ENCODE peak calls at places on chromosome 4, in nine cellular contexts. One of them, this sample, is unnamed.

GRCh38 chr4:70895846-70896435 is 6.2 kb upstream of the MOB1B start:
- DNase-seq in neural crest cell: no peak
- DNase-seq in MCF 10A: no peak
- DNase-seq in lower leg skin: no peak
- DNase-seq in keratinocyte: no peak
- DNase-seq in CD8-positive, alpha-beta T cell: no peak
- DNase-seq in lower lobe of right lung: no peak
- DNase-seq in bronchial epithelial cell: no peak
- DNase-seq in adrenal gland: no peak
- DNase-seq in this sample: no peak

GRCh38 chr4:30770049-30770549 is 49.9 kb downstream of the PCDH7 start:
- DNase-seq in neural crest cell: no peak
- DNase-seq in MCF 10A: peak
- DNase-seq in lower leg skin: no peak
- DNase-seq in keratinocyte: peak
- DNase-seq in CD8-positive, alpha-beta T cell: no peak
- DNase-seq in lower lobe of right lung: no peak
- DNase-seq in bronchial epithelial cell: peak
- DNase-seq in adrenal gland: no peak
- DNase-seq in this sample: no peak

GRCh38 chr4:125849869-125850268 is 535.1 kb downstream of the FAT4 start:
- DNase-seq in neural crest cell: no peak
- DNase-seq in MCF 10A: no peak
- DNase-seq in lower leg skin: no peak
- DNase-seq in keratinocyte: no peak
- DNase-seq in CD8-positive, alpha-beta T cell: no peak
- DNase-seq in lower lobe of right lung: no peak
- DNase-seq in bronchial epithelial cell: no peak
- DNase-seq in adrenal gland: no peak
- DNase-seq in this sample: no peak

GRCh38 chr4:53273726-53274125 is 92.1 kb downstream of the SCFD2 start:
- DNase-seq in neural crest cell: no peak
- DNase-seq in MCF 10A: peak
- DNase-seq in lower leg skin: no peak
- DNase-seq in keratinocyte: no peak
- DNase-seq in CD8-positive, alpha-beta T cell: no peak
- DNase-seq in lower lobe of right lung: no peak
- DNase-seq in bronchial epithelial cell: peak
- DNase-seq in adrenal gland: peak
- DNase-seq in this sample: no peak

GRCh38 chr4:84159767-84160166 is 339.3 kb downstream of the NKX6-1 start:
- DNase-seq in neural crest cell: peak
- DNase-seq in MCF 10A: peak
- DNase-seq in lower leg skin: no peak
- DNase-seq in keratinocyte: no peak
- DNase-seq in CD8-positive, alpha-beta T cell: no peak
- DNase-seq in lower lobe of right lung: no peak
- DNase-seq in bronchial epithelial cell: no peak
- DNase-seq in adrenal gland: no peak
- DNase-seq in this sample: peak

GRCh38 chr4:17583944-17584343 is 6.9 kb downstream of the LAP3 start:
- DNase-seq in neural crest cell: no peak
- DNase-seq in MCF 10A: no peak
- DNase-seq in lower leg skin: no peak
- DNase-seq in keratinocyte: no peak
- DNase-seq in CD8-positive, alpha-beta T cell: no peak
- DNase-seq in lower lobe of right lung: no peak
- DNase-seq in bronchial epithelial cell: no peak
- DNase-seq in adrenal gland: no peak
- DNase-seq in this sample: no peak

GRCh38 chr4:78057135-78057599 is at the start of gene FRAS1:
- DNase-seq in neural crest cell: peak
- DNase-seq in MCF 10A: no peak
- DNase-seq in lower leg skin: peak
- DNase-seq in keratinocyte: no peak
- DNase-seq in CD8-positive, alpha-beta T cell: no peak
- DNase-seq in lower lobe of right lung: peak
- DNase-seq in bronchial epithelial cell: no peak
- DNase-seq in adrenal gland: no peak
- DNase-seq in this sample: no peak

GRCh38 chr4:783133-783541 is 42.8 kb downstream of the CPLX1 start:
- DNase-seq in neural crest cell: no peak
- DNase-seq in MCF 10A: no peak
- DNase-seq in lower leg skin: no peak
- DNase-seq in keratinocyte: no peak
- DNase-seq in CD8-positive, alpha-beta T cell: no peak
- DNase-seq in lower lobe of right lung: no peak
- DNase-seq in bronchial epithelial cell: no peak
- DNase-seq in adrenal gland: no peak
- DNase-seq in this sample: no peak

GRCh38 chr4:114386637-114387233 is 211.9 kb upstream of the UGT8 start:
- DNase-seq in neural crest cell: peak
- DNase-seq in MCF 10A: peak
- DNase-seq in lower leg skin: no peak
- DNase-seq in keratinocyte: no peak
- DNase-seq in CD8-positive, alpha-beta T cell: no peak
- DNase-seq in lower lobe of right lung: no peak
- DNase-seq in bronchial epithelial cell: peak
- DNase-seq in adrenal gland: no peak
- DNase-seq in this sample: peak
- TF ChIP-seq CTCF in neural crest cell: peak
- TF ChIP-seq CTCF in MCF 10A: peak
- TF ChIP-seq CTCF in lower leg skin: no peak
- TF ChIP-seq CTCF in keratinocyte: peak
- TF ChIP-seq CTCF in CD8-positive, alpha-beta T cell: peak
- TF ChIP-seq CTCF in lower lobe of right lung: peak
- TF ChIP-seq CTCF in bronchial epithelial cell: peak
- TF ChIP-seq CTCF in adrenal gland: peak
- TF ChIP-seq CTCF in this sample: peak

GRCh38 chr4:156593464-156593863 is 378.1 kb downstream of the PDGFC start:
- DNase-seq in neural crest cell: no peak
- DNase-seq in MCF 10A: no peak
- DNase-seq in lower leg skin: no peak
- DNase-seq in keratinocyte: no peak
- DNase-seq in CD8-positive, alpha-beta T cell: no peak
- DNase-seq in lower lobe of right lung: no peak
- DNase-seq in bronchial epithelial cell: no peak
- DNase-seq in adrenal gland: no peak
- DNase-seq in this sample: no peak
- TF ChIP-seq CTCF in neural crest cell: no peak
- TF ChIP-seq CTCF in MCF 10A: no peak
- TF ChIP-seq CTCF in lower leg skin: no peak
- TF ChIP-seq CTCF in keratinocyte: no peak
- TF ChIP-seq CTCF in CD8-positive, alpha-beta T cell: no peak
- TF ChIP-seq CTCF in lower lobe of right lung: no peak
- TF ChIP-seq CTCF in bronchial epithelial cell: no peak
- TF ChIP-seq CTCF in adrenal gland: no peak
- TF ChIP-seq CTCF in this sample: no peak

GRCh38 chr4:67288964-67289363 is 256.3 kb downstream of the CENPC start:
- DNase-seq in neural crest cell: peak
- DNase-seq in MCF 10A: peak
- DNase-seq in lower leg skin: no peak
- DNase-seq in keratinocyte: no peak
- DNase-seq in CD8-positive, alpha-beta T cell: no peak
- DNase-seq in lower lobe of right lung: no peak
- DNase-seq in bronchial epithelial cell: peak
- DNase-seq in adrenal gland: no peak
- DNase-seq in this sample: peak
- TF ChIP-seq CTCF in neural crest cell: peak
- TF ChIP-seq CTCF in MCF 10A: peak
- TF ChIP-seq CTCF in lower leg skin: no peak
- TF ChIP-seq CTCF in keratinocyte: peak
- TF ChIP-seq CTCF in CD8-positive, alpha-beta T cell: no peak
- TF ChIP-seq CTCF in lower lobe of right lung: no peak
- TF ChIP-seq CTCF in bronchial epithelial cell: peak
- TF ChIP-seq CTCF in adrenal gland: no peak
- TF ChIP-seq CTCF in this sample: peak

GRCh38 chr4:67545996-67546356 is 673 bp upstream of the CENPC start:
- DNase-seq in neural crest cell: no peak
- DNase-seq in MCF 10A: no peak
- DNase-seq in lower leg skin: no peak
- DNase-seq in keratinocyte: no peak
- DNase-seq in CD8-positive, alpha-beta T cell: no peak
- DNase-seq in lower lobe of right lung: no peak
- DNase-seq in bronchial epithelial cell: no peak
- DNase-seq in adrenal gland: no peak
- DNase-seq in this sample: peak

GRCh38 chr4:67545199-67545995 is at the start of gene CENPC:
- DNase-seq in neural crest cell: peak
- DNase-seq in MCF 10A: peak
- DNase-seq in lower leg skin: peak
- DNase-seq in keratinocyte: peak
- DNase-seq in CD8-positive, alpha-beta T cell: peak
- DNase-seq in lower lobe of right lung: peak
- DNase-seq in bronchial epithelial cell: peak
- DNase-seq in adrenal gland: peak
- DNase-seq in this sample: peak

GRCh38 chr4:67546971-67547370 is 1.7 kb upstream of the CENPC start:
- DNase-seq in neural crest cell: no peak
- DNase-seq in MCF 10A: no peak
- DNase-seq in lower leg skin: no peak
- DNase-seq in keratinocyte: no peak
- DNase-seq in CD8-positive, alpha-beta T cell: no peak
- DNase-seq in lower lobe of right lung: no peak
- DNase-seq in bronchial epithelial cell: no peak
- DNase-seq in adrenal gland: no peak
- DNase-seq in this sample: no peak

GRCh38 chr4:67550491-67551256 is 5.4 kb upstream of the CENPC start:
- DNase-seq in neural crest cell: no peak
- DNase-seq in MCF 10A: no peak
- DNase-seq in lower leg skin: no peak
- DNase-seq in keratinocyte: no peak
- DNase-seq in CD8-positive, alpha-beta T cell: no peak
- DNase-seq in lower lobe of right lung: no peak
- DNase-seq in bronchial epithelial cell: no peak
- DNase-seq in adrenal gland: no peak
- DNase-seq in this sample: no peak

GRCh38 chr4:67549123-67549522 is 3.8 kb upstream of the CENPC start:
- DNase-seq in neural crest cell: no peak
- DNase-seq in MCF 10A: peak
- DNase-seq in lower leg skin: no peak
- DNase-seq in keratinocyte: no peak
- DNase-seq in CD8-positive, alpha-beta T cell: no peak
- DNase-seq in lower lobe of right lung: no peak
- DNase-seq in bronchial epithelial cell: peak
- DNase-seq in adrenal gland: no peak
- DNase-seq in this sample: peak
- TF ChIP-seq CTCF in neural crest cell: peak
- TF ChIP-seq CTCF in MCF 10A: peak
- TF ChIP-seq CTCF in lower leg skin: no peak
- TF ChIP-seq CTCF in keratinocyte: no peak
- TF ChIP-seq CTCF in CD8-positive, alpha-beta T cell: peak
- TF ChIP-seq CTCF in lower lobe of right lung: peak
- TF ChIP-seq CTCF in bronchial epithelial cell: peak
- TF ChIP-seq CTCF in adrenal gland: no peak
- TF ChIP-seq CTCF in this sample: no peak

DNA sequence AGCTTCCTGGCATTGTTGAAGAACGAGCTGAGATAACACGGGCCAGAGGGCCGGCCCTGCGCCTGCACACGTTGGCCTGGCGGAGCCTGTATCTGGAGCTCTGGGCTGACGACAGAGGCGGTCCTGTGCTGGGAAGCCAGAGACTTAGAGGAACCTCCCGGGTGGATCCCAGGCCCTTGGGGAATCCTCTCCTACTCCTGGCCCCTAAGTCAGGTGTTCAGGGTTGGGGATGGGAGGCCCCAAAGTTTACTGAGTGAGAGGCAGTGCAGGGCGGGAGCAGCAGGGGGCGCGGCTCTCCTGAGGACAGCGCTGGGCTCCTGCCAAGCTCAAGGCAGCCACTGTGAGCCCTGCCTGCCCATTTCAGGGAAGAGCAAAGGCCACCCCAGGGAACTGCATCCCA is 2.5 kb upstream of the HTRA3 start:
- DNase-seq in neural crest cell: peak
- DNase-seq in MCF 10A: peak
- DNase-seq in lower leg skin: no peak
- DNase-seq in keratinocyte: no peak
- DNase-seq in CD8-positive, alpha-beta T cell: no peak
- DNase-seq in lower lobe of right lung: peak
- DNase-seq in bronchial epithelial cell: peak
- DNase-seq in adrenal gland: peak
- DNase-seq in this sample: peak
- TF ChIP-seq CTCF in neural crest cell: peak
- TF ChIP-seq CTCF in MCF 10A: peak
- TF ChIP-seq CTCF in lower leg skin: no peak
- TF ChIP-seq CTCF in keratinocyte: peak
- TF ChIP-seq CTCF in CD8-positive, alpha-beta T cell: no peak
- TF ChIP-seq CTCF in lower lobe of right lung: peak
- TF ChIP-seq CTCF in bronchial epithelial cell: peak
- TF ChIP-seq CTCF in adrenal gland: peak
- TF ChIP-seq CTCF in this sample: peak

DNA sequence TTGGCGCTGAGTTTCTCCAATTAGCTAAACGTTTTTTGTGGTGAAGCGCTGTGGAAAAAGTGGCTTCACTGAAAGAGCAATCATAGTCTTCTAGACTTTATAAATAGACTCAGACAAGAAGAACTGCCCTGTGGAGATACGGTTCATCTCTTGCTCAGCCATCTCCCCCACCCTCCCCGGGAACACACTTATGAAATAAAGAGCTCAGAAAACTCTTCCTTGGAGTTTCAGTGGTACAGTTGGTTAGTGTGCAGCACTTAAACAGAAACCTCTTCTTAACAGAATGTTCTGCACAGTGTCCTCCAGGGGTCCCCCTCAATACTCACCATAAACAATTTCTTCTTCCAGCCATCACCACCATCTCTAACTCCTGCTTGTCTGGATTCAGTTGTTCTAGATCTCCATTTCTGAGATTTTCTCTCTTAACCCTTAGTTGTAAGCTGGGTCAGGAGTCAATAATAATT is 313.0 kb downstream of the ARHGAP10 start:
- DNase-seq in neural crest cell: no peak
- DNase-seq in MCF 10A: no peak
- DNase-seq in lower leg skin: no peak
- DNase-seq in keratinocyte: no peak
- DNase-seq in CD8-positive, alpha-beta T cell: no peak
- DNase-seq in lower lobe of right lung: no peak
- DNase-seq in bronchial epithelial cell: no peak
- DNase-seq in adrenal gland: no peak
- DNase-seq in this sample: peak
- TF ChIP-seq CTCF in neural crest cell: peak
- TF ChIP-seq CTCF in MCF 10A: no peak
- TF ChIP-seq CTCF in lower leg skin: no peak
- TF ChIP-seq CTCF in keratinocyte: no peak
- TF ChIP-seq CTCF in CD8-positive, alpha-beta T cell: peak
- TF ChIP-seq CTCF in lower lobe of right lung: no peak
- TF ChIP-seq CTCF in bronchial epithelial cell: no peak
- TF ChIP-seq CTCF in adrenal gland: no peak
- TF ChIP-seq CTCF in this sample: no peak

GRCh38 chr4:48588230-48588943 is 98.3 kb downstream of the ZAR1 start:
- DNase-seq in neural crest cell: no peak
- DNase-seq in MCF 10A: no peak
- DNase-seq in lower leg skin: no peak
- DNase-seq in keratinocyte: no peak
- DNase-seq in CD8-positive, alpha-beta T cell: no peak
- DNase-seq in lower lobe of right lung: no peak
- DNase-seq in bronchial epithelial cell: no peak
- DNase-seq in adrenal gland: no peak
- DNase-seq in this sample: no peak
- TF ChIP-seq CTCF in neural crest cell: no peak
- TF ChIP-seq CTCF in MCF 10A: no peak
- TF ChIP-seq CTCF in lower leg skin: no peak
- TF ChIP-seq CTCF in keratinocyte: no peak
- TF ChIP-seq CTCF in CD8-positive, alpha-beta T cell: no peak
- TF ChIP-seq CTCF in lower lobe of right lung: no peak
- TF ChIP-seq CTCF in bronchial epithelial cell: no peak
- TF ChIP-seq CTCF in adrenal gland: no peak
- TF ChIP-seq CTCF in this sample: no peak

This sample was measured in NB4.